ENCODE peak calls at places on chromosome 14, in eight cellular contexts. V is adrenal gland, A is endothelial cell of umbilical vein, M is ovary, J is NB4, S is IMR-90, K is A549, R is esophagus muscularis mucosa. I is an unnamed sample.

GRCh38 chr14:21068521-21069387 is 1.4 kb upstream of the ARHGEF40 start:
- DNase-seq in M (peak), A (peak), J (peak), K (peak), S (peak), R (no peak), V (peak), I (peak)

GRCh38 chr14:69615471-69616407 is 4.3 kb downstream of the SUSD6 start:
- DNase-seq in K (no peak), S (peak), J (peak), R (no peak), M (peak), V (peak), A (peak), I (peak)

GRCh38 chr14:20555845-20556244 is 5.0 kb downstream of the RNASE9 start:
- DNase-seq in K (no peak), V (no peak), J (no peak), R (no peak), M (no peak), A (no peak), S (no peak), I (no peak)

GRCh38 chr14:31895206-31895605 is 181.9 kb upstream of the ARHGAP5 start:
- DNase-seq in A (no peak), M (no peak), R (no peak), J (no peak), K (no peak), S (peak), V (no peak), I (no peak)

GRCh38 chr14:104775073-104775489 is 20.5 kb downstream of the AKT1 start:
- DNase-seq in R (no peak), J (no peak), S (no peak), M (no peak), K (no peak), V (no peak), A (no peak), I (peak)

GRCh38 chr14:105885561-105886320 is 359.4 kb downstream of the TMEM121 start:
- DNase-seq in S (no peak), M (peak), R (no peak), K (no peak), J (no peak), A (no peak), V (no peak), I (no peak)

GRCh38 chr14:39576726-39577125 is 144.5 kb upstream of the FBXO33 start:
- DNase-seq in R (no peak), A (no peak), K (no peak), V (no peak), S (no peak), M (no peak), J (no peak), I (no peak)

GRCh38 chr14:65732112-65732511 is 319.6 kb downstream of the FUT8 start:
- DNase-seq in V (no peak), R (no peak), M (no peak), A (no peak), J (no peak), S (no peak), K (no peak), I (no peak)

GRCh38 chr14:30069536-30069935 is 141.9 kb upstream of the PRKD1 start:
- DNase-seq in M (no peak), V (no peak), R (no peak), A (no peak), K (no peak), J (no peak), S (no peak), I (no peak)

GRCh38 chr14:56659361-56659760 is 79.8 kb downstream of the TMEM260 start:
- DNase-seq in J (no peak), V (no peak), K (no peak), R (no peak), S (no peak), M (no peak), A (no peak), I (no peak)

GRCh38 chr14:24279301-24280186 is 8.1 kb upstream of the RABGGTA start:
- DNase-seq in M (no peak), S (no peak), R (no peak), K (no peak), J (peak), A (no peak), V (no peak), I (no peak)

GRCh38 chr14:104724407-104724980 is 465 bp downstream of the ADSS1 start:
- DNase-seq in A (peak), V (peak), S (no peak), R (no peak), K (peak), M (peak), J (no peak), I (peak)

GRCh38 chr14:74348241-74348734 is at the start of gene VRTN:
- DNase-seq in M (no peak), A (no peak), R (no peak), J (no peak), S (no peak), V (no peak), K (no peak), I (no peak)

GRCh38 chr14:31934767-31935266 is 142.3 kb upstream of the ARHGAP5 start:
- DNase-seq in S (peak), M (peak), R (no peak), V (peak), K (peak), J (peak), A (peak), I (peak)

GRCh38 chr14:65366802-65367570 is 45.5 kb upstream of the FUT8 start:
- DNase-seq in J (peak), A (no peak), S (no peak), R (no peak), M (no peak), K (no peak), V (no peak), I (no peak)

GRCh38 chr14:71319646-71320045 is 412.4 kb downstream of the PCNX1 start:
- DNase-seq in K (peak), V (no peak), A (no peak), R (no peak), M (peak), S (peak), J (peak), I (peak)

GRCh38 chr14:75418779-75419768 is 8.7 kb upstream of the JDP2 start:
- DNase-seq in K (no peak), M (no peak), J (peak), S (no peak), A (no peak), V (no peak), R (no peak), I (peak)

GRCh38 chr14:32509632-32510187 is 180.6 kb downstream of the AKAP6 start:
- DNase-seq in K (peak), M (peak), A (peak), V (no peak), S (peak), R (no peak), J (no peak), I (peak)

GRCh38 chr14:96273629-96274028 is 17.6 kb downstream of the BDKRB1 start:
- DNase-seq in M (no peak), A (no peak), R (peak), J (no peak), K (no peak), S (no peak), V (no peak), I (no peak)

GRCh38 chr14:59305836-59306555 is 117.5 kb downstream of the DAAM1 start:
- DNase-seq in V (no peak), A (peak), S (peak), K (no peak), J (no peak), M (no peak), R (no peak), I (no peak)

GRCh38 chr14:71600309-71600708 is 331.9 kb upstream of the RGS6 start:
- DNase-seq in K (no peak), R (no peak), J (no peak), M (no peak), A (no peak), S (no peak), V (no peak), I (no peak)

GRCh38 chr14:59463773-59464650 is 1.2 kb downstream of the GPR135 start:
- DNase-seq in V (no peak), A (no peak), J (no peak), R (no peak), K (no peak), S (no peak), M (peak), I (no peak)

GRCh38 chr14:106883218-106883692 is 1356.9 kb downstream of the TMEM121 start:
- DNase-seq in K (no peak), M (peak), V (no peak), R (no peak), J (peak), S (no peak), A (no peak), I (no peak)

GRCh38 chr14:30519961-30520360 is 39.0 kb upstream of the G2E3 start:
- DNase-seq in S (no peak), V (no peak), M (no peak), R (no peak), K (no peak), A (no peak), J (no peak), I (no peak)

GRCh38 chr14:72657214-72657921 is 236.5 kb downstream of the DPF3 start:
- DNase-seq in M (no peak), A (no peak), S (peak), J (no peak), R (no peak), V (no peak), K (no peak), I (no peak)

GRCh38 chr14:24885410-24885913 is 164.5 kb downstream of the STXBP6 start:
- DNase-seq in K (no peak), J (no peak), V (no peak), S (no peak), A (no peak), M (no peak), R (no peak), I (no peak)

GRCh38 chr14:60349663-60350365 is 100.8 kb downstream of the PPM1A start:
- DNase-seq in V (peak), M (no peak), K (peak), R (no peak), A (peak), S (peak), J (peak), I (peak)

GRCh38 chr14:71399057-71399487 is 491.8 kb downstream of the PCNX1 start:
- DNase-seq in J (peak), S (peak), A (no peak), V (no peak), R (no peak), M (no peak), K (no peak), I (no peak)

GRCh38 chr14:64569108-64570045 is 19.6 kb downstream of the PPP1R36 start:
- DNase-seq in M (peak), J (no peak), A (peak), R (no peak), K (peak), S (peak), V (peak), I (peak)

GRCh38 chr14:72315720-72316119 is 383.5 kb downstream of the RGS6 start:
- DNase-seq in A (no peak), V (no peak), R (peak), J (peak), S (no peak), M (no peak), K (no peak), I (no peak)

GRCh38 chr14:75041613-75042012 is 9.7 kb downstream of the MLH3 start:
- DNase-seq in J (no peak), A (peak), R (no peak), K (no peak), M (no peak), V (no peak), S (no peak), I (no peak)

GRCh38 chr14:72801381-72801812 is 92.5 kb downstream of the DPF3 start:
- DNase-seq in R (no peak), A (peak), V (no peak), K (peak), M (no peak), S (peak), J (no peak), I (no peak)

GRCh38 chr14:96424104-96424989 is 32.4 kb downstream of the AK7 start:
- DNase-seq in R (no peak), V (peak), M (no peak), K (peak), A (peak), S (peak), J (peak), I (peak)

GRCh38 chr14:92513204-92513965 is at the start of gene RIN3:
- DNase-seq in M (peak), R (no peak), A (peak), V (peak), K (peak), S (peak), J (peak), I (peak)

GRCh38 chr14:39267592-39268112 is 33.9 kb downstream of the MIA2 start:
- DNase-seq in J (no peak), V (no peak), K (no peak), M (no peak), S (no peak), A (no peak), R (no peak), I (no peak)

GRCh38 chr14:95319312-95320075 is at the start of gene CLMN:
- DNase-seq in R (no peak), K (peak), A (peak), M (peak), J (peak), S (peak), V (peak), I (peak)

GRCh38 chr14:77918448-77918847 is 118.5 kb downstream of the ADCK1 start:
- DNase-seq in S (no peak), K (no peak), J (no peak), A (no peak), R (no peak), M (no peak), V (no peak), I (no peak)

GRCh38 chr14:77923131-77923933 is 123.4 kb downstream of the ADCK1 start:
- DNase-seq in K (no peak), S (no peak), M (no peak), V (no peak), R (no peak), A (no peak), J (no peak), I (no peak)

GRCh38 chr14:77924392-77924948 is 124.6 kb downstream of the ADCK1 start:
- DNase-seq in M (no peak), A (no peak), J (no peak), S (no peak), V (no peak), R (no peak), K (no peak), I (no peak)

GRCh38 chr14:77920312-77920711 is 120.4 kb downstream of the ADCK1 start:
- DNase-seq in J (no peak), R (no peak), M (no peak), K (no peak), V (no peak), A (no peak), S (no peak), I (no peak)

DNA sequence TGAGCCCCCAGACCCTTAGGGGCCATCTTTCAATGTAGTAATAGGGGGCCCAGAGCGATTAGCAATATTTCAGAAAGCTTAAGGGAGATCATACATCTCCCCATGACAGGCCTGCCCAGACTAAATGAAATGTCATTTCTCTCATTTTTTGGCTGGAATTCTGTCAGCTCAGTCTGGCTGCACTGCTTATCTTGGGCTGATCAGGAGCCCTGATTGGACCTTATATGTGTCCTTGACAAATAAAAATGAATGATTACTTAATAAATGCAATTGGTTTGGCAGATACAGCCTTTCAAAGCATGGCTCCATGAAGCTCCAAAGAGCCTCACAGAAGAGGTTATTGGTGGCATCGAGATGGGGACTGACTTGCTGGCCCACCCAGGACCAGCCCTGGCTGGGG is 121.9 kb downstream of the ADCK1 start:
- DNase-seq in J (no peak), V (peak), A (no peak), R (no peak), S (no peak), M (no peak), K (no peak), I (no peak)
- TF ChIP-seq POLR2A in J (no peak), V (no peak), A (no peak), R (no peak), S (no peak), M (no peak), K (no peak), I (no peak)

DNA sequence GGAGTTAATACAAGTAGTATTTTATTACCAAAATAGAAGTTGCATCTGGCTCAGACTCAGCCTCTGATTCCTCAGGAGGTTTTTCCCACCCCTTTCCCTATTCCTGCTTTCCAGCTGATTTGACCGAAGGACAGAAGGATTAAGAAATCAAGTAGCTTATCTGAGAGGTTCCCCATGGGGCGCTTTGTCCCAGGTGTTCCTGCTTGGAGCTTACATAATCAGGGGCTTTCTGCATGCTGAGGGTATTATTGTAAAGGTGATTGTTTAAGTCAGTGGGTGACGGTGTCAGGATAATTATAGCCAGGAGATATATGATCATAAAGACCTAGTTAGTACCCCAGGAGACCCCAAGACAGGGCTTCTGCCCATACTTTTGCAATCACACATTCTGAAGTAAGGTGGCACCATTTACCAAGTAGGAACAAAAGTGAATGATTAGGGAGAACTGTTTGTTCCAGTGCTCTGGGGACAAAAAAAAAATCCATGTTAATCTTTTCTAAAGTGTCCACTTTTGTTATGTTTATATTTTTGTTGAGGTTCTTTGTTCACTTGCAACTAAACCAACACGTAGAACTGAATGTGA is 921.3 kb downstream of the NRXN3 start:
- DNase-seq in K (no peak), A (no peak), S (no peak), V (no peak), J (no peak), M (no peak), R (no peak), I (no peak)
- TF ChIP-seq CTCF in K (no peak), A (no peak), S (no peak), V (no peak), J (no peak), M (no peak), R (peak), I (no peak)

GRCh38 chr14:91055016-91055415 is 5.4 kb downstream of the RPS6KA5 start:
- DNase-seq in S (no peak), R (no peak), A (no peak), K (no peak), M (no peak), V (no peak), J (no peak), I (no peak)
- H3K4me3 ChIP-seq in S (no peak), R (no peak), A (no peak), K (no peak), M (no peak), V (no peak), J (no peak), I (no peak)

DNA sequence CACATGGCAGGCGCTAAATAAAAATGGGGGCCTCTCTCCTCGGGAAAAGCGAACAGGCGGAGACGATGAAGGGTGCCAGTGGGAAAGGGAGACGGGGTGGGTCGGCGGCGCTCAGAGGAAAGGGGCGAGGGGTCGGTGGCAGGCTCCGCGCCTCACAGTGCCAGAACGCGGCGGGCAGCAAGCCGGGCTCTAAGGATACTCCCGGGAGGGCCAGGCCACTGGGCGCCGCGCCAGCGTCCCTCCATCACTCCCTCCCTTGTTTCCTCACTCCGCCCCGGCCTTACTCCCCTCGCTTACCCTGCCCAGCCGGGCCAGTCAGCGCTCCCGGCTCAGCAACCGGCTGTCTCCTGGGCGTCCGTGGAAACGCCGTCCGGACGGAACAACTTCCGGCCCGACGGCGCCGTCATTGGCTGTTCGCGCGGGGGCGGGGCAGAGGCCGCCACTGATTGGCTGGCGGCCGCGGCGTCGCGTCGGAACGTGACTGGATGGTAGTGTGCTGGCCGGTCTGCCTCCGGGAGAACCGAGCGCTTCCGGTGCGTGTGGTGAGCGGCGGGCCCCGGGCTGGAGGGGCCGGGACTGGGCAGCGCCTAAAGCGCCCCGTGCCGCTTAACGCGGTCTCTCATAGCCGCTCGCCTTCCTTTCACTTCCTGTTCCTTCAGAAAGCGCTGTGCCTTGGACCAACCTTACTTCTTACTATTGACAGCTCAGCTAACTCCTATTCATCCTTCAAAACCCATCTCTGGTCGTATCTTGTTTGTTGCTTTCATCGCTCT is 53.0 kb downstream of the SLC25A47 start:
- DNase-seq in K (peak), J (peak), V (peak), M (peak), A (peak), S (peak), R (peak), I (peak)
- TF ChIP-seq POLR2A in K (peak), J (peak), V (peak), M (peak), A (peak), S (peak), R (peak), I (peak)

GRCh38 chr14:51846631-51847488 is 13.6 kb upstream of the GNG2 start:
- DNase-seq in R (no peak), S (peak), J (peak), K (no peak), V (peak), A (peak), M (no peak), I (peak)
- TF ChIP-seq CTCF in R (no peak), S (no peak), J (no peak), K (no peak), V (no peak), A (no peak), M (no peak), I (no peak)

DNA sequence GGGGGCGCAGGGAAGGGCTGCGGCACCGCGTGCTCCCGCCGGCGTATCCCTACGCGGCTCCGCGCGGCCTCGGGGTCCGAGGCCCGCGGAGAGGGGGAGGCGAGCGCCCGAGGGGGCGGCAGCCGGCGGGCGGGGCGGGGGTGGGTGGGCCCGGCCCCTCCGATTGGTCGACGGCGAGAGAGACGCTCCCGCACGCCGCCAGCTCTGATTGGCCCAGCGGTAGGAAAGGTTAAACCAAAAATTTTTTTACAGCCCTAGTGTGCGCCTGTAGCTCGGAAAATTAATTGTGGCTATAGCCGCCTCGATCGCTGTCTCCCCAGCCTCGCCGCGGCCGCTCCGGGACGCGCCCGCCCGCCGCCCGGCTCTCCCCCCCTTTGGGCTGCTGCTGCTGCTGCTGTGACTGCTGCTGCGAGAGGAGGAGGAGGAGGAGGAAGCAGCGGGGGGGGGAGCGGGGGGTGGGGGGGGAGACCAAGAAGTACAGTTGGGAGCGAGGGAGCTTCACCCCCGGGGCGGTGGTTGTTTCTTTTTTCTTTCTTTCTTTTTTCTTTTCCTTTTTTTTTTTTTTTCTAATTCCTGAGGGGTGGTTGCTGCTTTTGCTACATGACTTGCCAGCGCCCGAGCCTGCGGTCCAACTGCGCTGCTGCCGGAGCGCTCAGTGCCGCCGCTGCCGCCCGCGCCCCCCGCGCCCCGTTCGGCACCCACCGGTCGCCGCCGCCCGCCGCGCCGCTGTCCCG is at the start of gene FOXG1:
- DNase-seq in J (no peak), K (no peak), R (no peak), A (no peak), M (peak), V (no peak), S (no peak), I (no peak)
- H3K4me3 ChIP-seq in J (no peak), K (peak), R (peak), A (no peak), M (peak), V (no peak), S (peak), I (peak)

I was measured in thyroid gland.